ENCODE peak calls at places on chromosomes 5 and 9, in seven cellular contexts. M is glutamatergic neuron; E is thyroid gland; L is kidney; O is OCI-M1; R is GM23248; S is stimulated activated CD8-positive, alpha-beta memory T cell treated with anti-CD3 and anti-CD28 coated beads, Interleukin-7, amount 100 ng/mL, for 24 hours. Z is an unnamed sample.

GRCh38 chr9:34592895-34593601 is 3.5 kb upstream of the CNTFR start:
- DNase-seq in O (no peak), R (peak), L (peak), E (peak), M (peak), S (no peak), Z (no peak)

GRCh38 chr9:124489222-124489621 is 18.0 kb downstream of the NR5A1 start:
- DNase-seq in O (no peak), S (no peak), M (no peak), L (no peak), E (peak), R (peak), Z (no peak)

GRCh38 chr5:176366575-176366894 is 1.2 kb downstream of the ARL10 start:
- DNase-seq in S (no peak), O (no peak), R (no peak), L (no peak), E (no peak), M (no peak), Z (no peak)

GRCh38 chr5:103800728-103801127 is 238.1 kb upstream of the NUDT12 start:
- DNase-seq in M (no peak), L (no peak), R (no peak), O (no peak), E (no peak), S (no peak), Z (no peak)

GRCh38 chr5:89994266-89994665 is 415.3 kb downstream of the CETN3 start:
- DNase-seq in O (no peak), R (peak), L (no peak), M (no peak), E (no peak), S (no peak), Z (no peak)

GRCh38 chr5:449151-449550 is 6.2 kb downstream of the EXOC3 start:
- DNase-seq in L (no peak), R (no peak), S (no peak), O (no peak), E (no peak), M (no peak), Z (no peak)

GRCh38 chr9:94056442-94056974 is 27.8 kb upstream of the PTPDC1 start:
- DNase-seq in R (peak), L (no peak), O (no peak), S (no peak), E (no peak), M (no peak), Z (no peak)

GRCh38 chr5:147072591-147072990 is 162.2 kb upstream of the STK32A start:
- DNase-seq in L (no peak), R (no peak), E (peak), M (no peak), O (no peak), S (no peak), Z (no peak)

GRCh38 chr9:123089790-123090189 is 56.3 kb downstream of the GPR21 start:
- DNase-seq in E (no peak), L (no peak), R (no peak), O (no peak), S (no peak), M (no peak), Z (no peak)

GRCh38 chr5:149015126-149015525 is 47.7 kb downstream of the SH3TC2 start:
- DNase-seq in E (no peak), S (no peak), R (no peak), L (no peak), O (peak), M (no peak), Z (no peak)

GRCh38 chr9:71552480-71552879 is 215.8 kb downstream of the CEMIP2 start:
- DNase-seq in S (no peak), M (peak), L (peak), R (no peak), O (no peak), E (peak), Z (no peak)

GRCh38 chr5:111742595-111742994 is 14.4 kb downstream of the NREP start:
- DNase-seq in O (no peak), R (peak), L (no peak), E (peak), M (no peak), S (no peak), Z (no peak)

GRCh38 chr5:162886717-162887116 is 550.7 kb upstream of the CCNG1 start:
- DNase-seq in R (no peak), O (no peak), E (no peak), S (no peak), L (no peak), M (no peak), Z (no peak)

GRCh38 chr9:98658965-98659364 is 49.8 kb downstream of the GABBR2 start:
- DNase-seq in R (peak), O (no peak), M (no peak), S (no peak), L (no peak), E (no peak), Z (no peak)

GRCh38 chr9:107087256-107087655 is 195.8 kb upstream of the RAD23B start:
- DNase-seq in M (no peak), R (peak), O (no peak), S (no peak), L (no peak), E (no peak), Z (no peak)

GRCh38 chr9:73780916-73781315 is 629.3 kb downstream of the ANXA1 start:
- DNase-seq in R (peak), E (no peak), O (peak), S (no peak), L (no peak), M (no peak), Z (peak)

GRCh38 chr5:80212171-80212667 is 43.6 kb downstream of the SERINC5 start:
- DNase-seq in E (no peak), S (no peak), L (no peak), M (no peak), O (no peak), R (no peak), Z (no peak)

GRCh38 chr5:125703616-125704015 is 719.6 kb upstream of the GRAMD2B start:
- DNase-seq in M (no peak), R (no peak), O (no peak), E (no peak), S (no peak), L (no peak), Z (no peak)

GRCh38 chr5:141695627-141696180 is 13.7 kb upstream of the ARAP3 start:
- DNase-seq in O (no peak), E (no peak), R (peak), L (peak), M (peak), S (no peak), Z (no peak)

GRCh38 chr5:109654455-109654854 is 35.3 kb upstream of the MAN2A1 start:
- DNase-seq in S (no peak), L (no peak), R (peak), M (no peak), O (no peak), E (no peak), Z (no peak)

GRCh38 chr5:45648744-45649143 is 47.4 kb downstream of the HCN1 start:
- DNase-seq in O (no peak), S (no peak), M (no peak), R (no peak), L (no peak), E (no peak), Z (no peak)

GRCh38 chr5:98201006-98201620 is 572.4 kb upstream of the RGMB start:
- DNase-seq in O (no peak), E (no peak), L (no peak), R (no peak), M (no peak), S (no peak), Z (no peak)

GRCh38 chr5:179307931-179308471 is 37.3 kb downstream of the ADAMTS2 start:
- DNase-seq in L (peak), R (no peak), O (no peak), M (no peak), S (no peak), E (no peak), Z (no peak)

GRCh38 chr9:129011170-129011569 is 17.0 kb downstream of the SH3GLB2 start:
- DNase-seq in M (no peak), L (no peak), R (no peak), E (no peak), S (no peak), O (no peak), Z (no peak)

GRCh38 chr5:178196413-178196812 is 7.9 kb upstream of the HNRNPAB start:
- DNase-seq in L (no peak), S (no peak), M (no peak), R (no peak), O (no peak), E (no peak), Z (no peak)

GRCh38 chr9:70952131-70952727 is 169.2 kb downstream of the TRPM3 start:
- DNase-seq in L (no peak), S (no peak), E (no peak), M (no peak), R (no peak), O (no peak), Z (no peak)

Z was measured in AML-193.